ENCODE peak calls at places on chromosomes 3 and 15, in eight cellular contexts. V is uterus; H is testis; C is mammary epithelial cell; G is left ventricle myocardium inferior; X is GM23248; Z is PC-3; Q is CD8-positive, alpha-beta memory T cell. I is an unnamed sample.

GRCh38 chr3:161314836-161315391 is 56.4 kb downstream of the SPTSSB start:
- DNase-seq in V (no peak), H (no peak), C (peak), G (no peak), X (peak), Z (peak), Q (no peak), I (no peak)

GRCh38 chr3:158918008-158918407 is 116.2 kb downstream of the MFSD1 start:
- DNase-seq in V (no peak), H (peak), C (peak), G (no peak), X (peak), Z (peak), Q (no peak), I (peak)

GRCh38 chr15:65979316-65979715 is 110.0 kb downstream of the RAB11A start:
- DNase-seq in V (no peak), H (no peak), C (peak), G (no peak), X (peak), Z (no peak), Q (no peak), I (no peak)

GRCh38 chr15:61951949-61952348 is 108.3 kb downstream of the VPS13C start:
- DNase-seq in V (no peak), H (peak), C (no peak), G (no peak), X (no peak), Z (peak), Q (no peak), I (no peak)

GRCh38 chr3:115986555-115987207 is 363.4 kb downstream of the GAP43 start:
- DNase-seq in V (no peak), H (no peak), C (peak), G (no peak), X (peak), Z (peak), Q (no peak), I (no peak)

GRCh38 chr3:128001576-128001975 is 50.7 kb upstream of the SEC61A1 start:
- DNase-seq in V (no peak), H (no peak), C (no peak), G (no peak), X (no peak), Z (no peak), Q (no peak), I (no peak)

GRCh38 chr15:85329561-85330421 is 50.6 kb upstream of the AKAP13 start:
- DNase-seq in V (no peak), H (peak), C (no peak), G (peak), X (peak), Z (no peak), Q (peak), I (peak)

GRCh38 chr15:77521206-77521605 is 100.5 kb downstream of the HMG20A start:
- DNase-seq in V (no peak), H (no peak), C (no peak), G (no peak), X (no peak), Z (no peak), Q (no peak), I (no peak)

GRCh38 chr15:62137216-62137884 is 27.7 kb downstream of the C2CD4B start:
- DNase-seq in V (no peak), H (no peak), C (no peak), G (no peak), X (no peak), Z (no peak), Q (no peak), I (no peak)

GRCh38 chr3:107913671-107914070 is 177.2 kb downstream of the CD47 start:
- DNase-seq in V (no peak), H (no peak), C (no peak), G (no peak), X (peak), Z (peak), Q (no peak), I (no peak)

GRCh38 chr3:126928921-126929485 is 53.9 kb upstream of the PLXNA1 start:
- DNase-seq in V (no peak), H (no peak), C (no peak), G (no peak), X (no peak), Z (no peak), Q (no peak), I (no peak)

GRCh38 chr3:107627962-107628542 is 105.3 kb downstream of the BBX start:
- DNase-seq in V (no peak), H (no peak), C (no peak), G (no peak), X (peak), Z (peak), Q (no peak), I (no peak)

GRCh38 chr3:107028086-107028485 is 349.2 kb upstream of the CCDC54 start:
- DNase-seq in V (no peak), H (no peak), C (no peak), G (no peak), X (no peak), Z (no peak), Q (no peak), I (no peak)

GRCh38 chr3:129383292-129383860 is 45.1 kb downstream of the EFCAB12 start:
- DNase-seq in V (peak), H (peak), C (peak), G (peak), X (peak), Z (peak), Q (peak), I (peak)

GRCh38 chr3:60444898-60445297 is 806.4 kb downstream of the FHIT start:
- DNase-seq in V (no peak), H (no peak), C (no peak), G (no peak), X (no peak), Z (no peak), Q (no peak), I (no peak)

GRCh38 chr15:77421370-77421700 is 647 bp downstream of the HMG20A start:
- DNase-seq in V (no peak), H (peak), C (peak), G (no peak), X (no peak), Z (peak), Q (no peak), I (no peak)

GRCh38 chr15:64459382-64459781 is 996 bp upstream of the ZNF609 start:
- DNase-seq in V (no peak), H (no peak), C (no peak), G (no peak), X (no peak), Z (no peak), Q (no peak), I (no peak)

GRCh38 chr15:54792526-54792925 is 404.2 kb downstream of the RSL24D1 start:
- DNase-seq in V (no peak), H (no peak), C (no peak), G (no peak), X (no peak), Z (no peak), Q (no peak), I (no peak)

GRCh38 chr15:68298882-68299381 is 21.4 kb downstream of the FEM1B start:
- DNase-seq in V (no peak), H (peak), C (no peak), G (no peak), X (peak), Z (no peak), Q (peak), I (no peak)

GRCh38 chr15:55775316-55775715 is 32.4 kb upstream of the PRTG start:
- DNase-seq in V (no peak), H (no peak), C (peak), G (no peak), X (peak), Z (peak), Q (no peak), I (no peak)

GRCh38 chr15:39713846-39714245 is 68.8 kb downstream of the FSIP1 start:
- DNase-seq in V (no peak), H (no peak), C (no peak), G (no peak), X (no peak), Z (no peak), Q (no peak), I (no peak)

GRCh38 chr15:39714251-39714650 is 68.4 kb downstream of the FSIP1 start:
- DNase-seq in V (no peak), H (no peak), C (no peak), G (no peak), X (no peak), Z (no peak), Q (no peak), I (no peak)

GRCh38 chr15:39706252-39706651 is 76.4 kb downstream of the FSIP1 start:
- DNase-seq in V (no peak), H (no peak), C (no peak), G (no peak), X (no peak), Z (no peak), Q (no peak), I (no peak)

GRCh38 chr15:39710681-39711080 is 72.0 kb downstream of the FSIP1 start:
- DNase-seq in V (no peak), H (no peak), C (no peak), G (no peak), X (no peak), Z (peak), Q (no peak), I (no peak)

DNA sequence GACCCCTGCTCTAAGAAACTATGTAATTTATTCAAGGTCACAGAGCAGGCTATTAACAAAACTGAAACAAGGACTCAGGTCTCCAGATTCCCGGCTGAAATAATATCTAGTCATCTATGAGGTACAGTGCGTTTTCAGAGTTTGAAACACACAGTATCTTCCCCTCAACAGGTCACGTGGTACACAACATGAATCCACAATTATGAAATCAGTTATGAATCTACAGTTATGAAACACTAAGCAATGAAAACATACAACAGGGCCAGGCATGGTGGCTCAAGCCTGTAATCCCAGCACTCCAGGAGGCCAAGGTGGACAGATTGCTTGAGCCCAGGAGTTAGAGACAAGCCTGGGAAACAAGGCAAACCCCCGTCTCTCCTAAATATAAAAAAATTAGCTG is 72.7 kb downstream of the FSIP1 start:
- DNase-seq in V (no peak), H (no peak), C (no peak), G (no peak), X (no peak), Z (no peak), Q (no peak), I (no peak)
- H3K27ac ChIP-seq in V (no peak), H (no peak), C (no peak), G (no peak), X (no peak), Z (no peak), Q (no peak), I (no peak)

GRCh38 chr3:66488492-66488891 is 12.3 kb downstream of the LRIG1 start:
- DNase-seq in V (no peak), H (no peak), C (no peak), G (no peak), X (no peak), Z (no peak), Q (no peak), I (no peak)
- H3K27ac ChIP-seq in V (peak), H (no peak), C (no peak), G (no peak), X (no peak), Z (no peak), Q (no peak), I (no peak)

DNA sequence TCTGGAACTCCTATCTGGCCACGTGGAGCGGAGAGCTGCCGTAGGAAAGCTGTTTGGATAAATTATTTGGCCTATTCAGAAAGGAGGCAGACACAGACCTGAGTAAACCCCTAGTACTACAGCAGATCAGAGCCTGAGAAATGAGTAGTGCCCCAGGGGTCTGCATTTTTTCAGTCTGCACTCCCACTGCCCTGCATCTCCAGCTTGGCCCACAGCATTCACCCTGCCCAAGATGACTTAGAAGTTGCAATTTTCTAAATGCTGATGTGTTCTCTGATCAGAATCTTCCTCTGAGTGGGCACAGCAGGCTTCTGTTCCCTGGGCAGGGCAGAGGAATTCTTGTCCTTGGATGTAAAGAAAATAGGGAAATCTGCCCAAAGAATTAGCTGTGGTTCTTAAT is 55.1 kb upstream of the PIK3CB start:
- DNase-seq in V (no peak), H (no peak), C (no peak), G (no peak), X (no peak), Z (no peak), Q (no peak), I (no peak)
- H3K27ac ChIP-seq in V (no peak), H (no peak), C (no peak), G (no peak), X (no peak), Z (no peak), Q (no peak), I (no peak)

GRCh38 chr3:65019412-65020093 is 331.8 kb upstream of the ADAMTS9 start:
- DNase-seq in V (no peak), H (no peak), C (no peak), G (no peak), X (no peak), Z (no peak), Q (no peak), I (no peak)
- H3K27ac ChIP-seq in V (peak), H (no peak), C (no peak), G (peak), X (no peak), Z (no peak), Q (no peak), I (no peak)

GRCh38 chr15:45585069-45585468 is 2.1 kb upstream of the BLOC1S6 start:
- DNase-seq in V (no peak), H (no peak), C (no peak), G (no peak), X (no peak), Z (no peak), Q (no peak), I (no peak)
- H3K27ac ChIP-seq in V (no peak), H (peak), C (no peak), G (no peak), X (no peak), Z (no peak), Q (no peak), I (no peak)

I was measured in right cardiac atrium.